ENCODE peak calls at places on chromosomes 7 and 10, in eight cellular contexts. J is endodermal cell; W is tibial artery; L is cardiac muscle cell; Y is lung; B is IMR-90; T is left ventricle myocardium inferior; N is CD4-positive, alpha-beta T cell. M is an unnamed sample.
A peak's percentile ranks its signal among the peaks of the same experiment; 100 is the strongest.

GRCh38 chr7:47581442-47581820 is 480 bp downstream of the TNS3 start:
- DNase-seq in J (peak; percentile 77), W (no peak), L (no peak), Y (no peak), B (no peak), T (no peak), N (no peak), M (peak; percentile 74)

GRCh38 chr7:84232653-84233052 is 38.1 kb upstream of the SEMA3A start:
- DNase-seq in J (no peak), W (no peak), L (peak; percentile 44), Y (no peak), B (peak; percentile 93), T (no peak), N (no peak), M (no peak)

GRCh38 chr10:61719906-61720305 is 57.2 kb downstream of the CABCOCO1 start:
- DNase-seq in J (no peak), W (no peak), L (no peak), Y (no peak), B (no peak), T (no peak), N (no peak), M (no peak)

GRCh38 chr7:112453505-112454171 is 3.4 kb downstream of the IFRD1 start:
- DNase-seq in J (no peak), W (no peak), L (peak; percentile 65), Y (no peak), B (peak; percentile 83), T (no peak), N (no peak), M (peak; percentile 18)

GRCh38 chr7:65832281-65832680 is 40.6 kb upstream of the VKORC1L1 start:
- DNase-seq in J (peak; percentile 80), W (no peak), L (peak; percentile 80), Y (no peak), B (peak; percentile 59), T (no peak), N (no peak), M (no peak)

GRCh38 chr10:50640238-50640637 is 16.5 kb upstream of the SGMS1 start:
- DNase-seq in J (no peak), W (no peak), L (no peak), Y (no peak), B (no peak), T (no peak), N (no peak), M (no peak)

GRCh38 chr10:29105516-29106215 is 183.2 kb upstream of the LYZL1 start:
- DNase-seq in J (no peak), W (no peak), L (peak; percentile 87), Y (no peak), B (peak; percentile 86), T (no peak), N (no peak), M (no peak)

GRCh38 chr7:4715385-4715770 is 33.3 kb downstream of the FOXK1 start:
- DNase-seq in J (no peak), W (peak; percentile 70), L (peak; percentile 94), Y (peak; percentile 77), B (peak; percentile 88), T (peak; percentile 64), N (no peak), M (no peak)

GRCh38 chr10:8380833-8381491 is 326.5 kb downstream of the GATA3 start:
- DNase-seq in J (no peak), W (no peak), L (no peak), Y (no peak), B (no peak), T (no peak), N (no peak), M (no peak)

GRCh38 chr7:157176771-157177170 is 38.0 kb downstream of the UBE3C start:
- DNase-seq in J (no peak), W (no peak), L (no peak), Y (no peak), B (no peak), T (no peak), N (no peak), M (no peak)

GRCh38 chr7:100678291-100678984 is 4.9 kb downstream of the GNB2 start:
- DNase-seq in J (no peak), W (no peak), L (no peak), Y (no peak), B (no peak), T (peak; percentile 18), N (no peak), M (no peak)

GRCh38 chr10:104589431-104589830 is 51.7 kb upstream of the SORCS3 start:
- DNase-seq in J (no peak), W (no peak), L (peak; percentile 5), Y (no peak), B (no peak), T (no peak), N (no peak), M (no peak)

GRCh38 chr7:134630890-134631289 is 15.8 kb upstream of the BPGM start:
- DNase-seq in J (no peak), W (no peak), L (no peak), Y (no peak), B (peak; percentile 84), T (no peak), N (no peak), M (no peak)

GRCh38 chr10:15439381-15439837 is 68.3 kb upstream of the FAM171A1 start:
- DNase-seq in J (peak; percentile 78), W (peak; percentile 36), L (peak; percentile 86), Y (no peak), B (peak; percentile 11), T (peak; percentile 55), N (no peak), M (peak; percentile 5)

GRCh38 chr7:148872198-148872597 is 11.9 kb downstream of the EZH2 start:
- DNase-seq in J (no peak), W (no peak), L (peak; percentile 9), Y (no peak), B (no peak), T (no peak), N (no peak), M (no peak)

GRCh38 chr7:99459087-99459486 is 6.9 kb downstream of the ATP5MF start:
- DNase-seq in J (peak; percentile 79), W (no peak), L (peak; percentile 19), Y (no peak), B (no peak), T (no peak), N (no peak), M (peak; percentile 19)

GRCh38 chr10:50312464-50313437 is 61.4 kb upstream of the ASAH2 start:
- DNase-seq in J (no peak), W (no peak), L (peak; percentile 57), Y (no peak), B (peak; percentile 79), T (no peak), N (no peak), M (no peak)

GRCh38 chr10:84269773-84270172 is 24.9 kb downstream of the RGR start:
- DNase-seq in J (peak; percentile 9), W (no peak), L (peak; percentile 36), Y (no peak), B (peak; percentile 92), T (no peak), N (no peak), M (no peak)

GRCh38 chr10:95559466-95559865 is 1.7 kb downstream of the SORBS1 start:
- DNase-seq in J (peak; percentile 80), W (peak; percentile 54), L (no peak), Y (no peak), B (no peak), T (no peak), N (no peak), M (no peak)
- H3K27ac ChIP-seq in J (no peak overlapping the region), W (peak overlapping the region; percentile 89), L (peak overlapping the region; percentile 54), Y (peak overlapping the region; percentile 52), B (no peak overlapping the region), T (peak overlapping the region; percentile 89), N (no peak overlapping the region), M (peak overlapping the region; percentile 22)

DNA sequence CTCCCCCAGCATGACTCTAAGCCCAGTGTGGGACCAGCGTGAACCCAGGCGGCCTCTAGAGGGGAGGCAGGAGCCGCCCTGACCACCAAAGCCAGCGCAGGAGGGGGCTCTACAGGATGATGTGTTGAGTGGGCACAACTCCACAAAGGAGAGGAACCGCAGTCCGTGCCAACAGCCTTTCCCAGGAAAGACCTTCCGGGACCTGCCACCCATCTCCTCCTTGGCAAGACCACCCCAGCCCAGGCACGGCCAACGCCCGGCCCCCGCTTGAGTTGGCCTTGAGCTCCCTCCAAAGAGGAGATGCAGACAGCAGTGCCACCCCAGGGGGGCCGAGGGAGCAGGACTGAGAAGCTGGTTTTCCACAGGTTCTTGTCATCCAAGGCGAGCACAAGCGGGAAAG is 38.9 kb downstream of the PTPRN2 start:
- DNase-seq in J (no peak), W (no peak), L (no peak), Y (no peak), B (no peak), T (no peak), N (no peak), M (no peak)
- H3K27me3 ChIP-seq in J (no peaks in the 10 kb centered on the region), W (peaks cover 44% of the 10 kb centered on the region), L (no peaks in the 10 kb centered on the region), Y (no peaks in the 10 kb centered on the region), B (no peaks in the 10 kb centered on the region), T (peaks cover 74% of the 10 kb centered on the region), N (no peaks in the 10 kb centered on the region), M (no peaks in the 10 kb centered on the region)

DNA sequence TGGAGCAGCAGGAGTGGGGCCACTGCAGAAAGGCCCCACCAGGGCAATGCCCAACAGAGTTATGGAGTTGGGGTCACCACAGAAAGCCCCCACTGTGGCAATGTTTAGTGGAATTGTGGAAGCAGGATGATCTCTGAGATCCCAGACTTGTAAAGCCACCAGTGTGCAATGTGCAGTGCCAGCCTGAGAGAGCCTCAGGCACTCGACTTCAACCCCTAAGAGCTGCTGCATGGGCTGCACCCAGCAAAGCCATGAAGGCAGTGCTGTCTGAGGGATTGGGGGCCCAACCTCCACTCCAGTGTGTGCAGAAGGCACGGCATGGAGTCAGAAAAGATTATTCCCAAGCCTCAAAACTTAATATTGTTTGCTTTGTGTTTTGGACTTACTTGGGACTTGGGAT is 20.4 kb downstream of the SAMD9 start:
- DNase-seq in J (peak; percentile 26), W (no peak), L (no peak), Y (no peak), B (no peak), T (no peak), N (no peak), M (no peak)
- H3K9me3 ChIP-seq in J (no peaks in the 10 kb centered on the region), W (peaks cover 16% of the 10 kb centered on the region), L (no peaks in the 10 kb centered on the region), Y (peaks cover 24% of the 10 kb centered on the region), B (no peaks in the 10 kb centered on the region), T (peaks cover 69% of the 10 kb centered on the region), N (peaks cover 53% of the 10 kb centered on the region), M (no peaks in the 10 kb centered on the region)

GRCh38 chr10:63204667-63205391 is 71.7 kb downstream of the NRBF2 start:
- DNase-seq in J (no peak), W (no peak), L (no peak), Y (no peak), B (no peak), T (no peak), N (no peak), M (peak; percentile 22)

GRCh38 chr10:63209703-63210102 is 76.6 kb downstream of the NRBF2 start:
- DNase-seq in J (no peak), W (no peak), L (no peak), Y (no peak), B (peak; percentile 49), T (no peak), N (no peak), M (no peak)

GRCh38 chr10:63206576-63206975 is 73.4 kb downstream of the NRBF2 start:
- DNase-seq in J (no peak), W (no peak), L (peak; percentile 45), Y (no peak), B (peak; percentile 20), T (no peak), N (no peak), M (no peak)

GRCh38 chr10:63208981-63209380 is 75.9 kb downstream of the NRBF2 start:
- DNase-seq in J (peak; percentile 55), W (no peak), L (no peak), Y (no peak), B (peak; percentile 75), T (no peak), N (no peak), M (no peak)

GRCh38 chr10:63206997-63207952 is 74.1 kb downstream of the NRBF2 start:
- DNase-seq in J (no peak), W (peak; percentile 41), L (peak; percentile 91), Y (no peak), B (peak; percentile 94), T (no peak), N (no peak), M (peak; percentile 28)
- H3K27ac ChIP-seq in J (peak overlapping the region; percentile 11), W (peak overlapping the region; percentile 53), L (peak overlapping the region; percentile 82), Y (peak overlapping the region; percentile 79), B (peak overlapping the region; percentile 46), T (peak overlapping the region; percentile 77), N (no peak overlapping the region), M (peak overlapping the region; percentile 53)

M was measured in small intestine.